ENCODE peak calls at places on chromosomes 12 and 14, in four cellular contexts. C, P, D and W are unnamed samples.

GRCh38 chr12:52316701-52317100 is 4.5 kb downstream of the KRT83 start:
- DNase-seq in D (no peak), C (peak), P (no peak), W (no peak)

GRCh38 chr14:91177073-91177796 is 63.4 kb downstream of the DGLUCY start:
- DNase-seq in D (no peak), C (no peak), P (peak), W (peak)

GRCh38 chr12:50734409-50735263 is 29.3 kb upstream of the ATF1 start:
- DNase-seq in C (no peak), P (no peak), D (peak), W (peak)

GRCh38 chr12:66189476-66189823 is 436 bp downstream of the IRAK3 start:
- DNase-seq in D (no peak), C (peak), P (no peak), W (no peak)

GRCh38 chr12:161823-162222 is 52.1 kb downstream of the SLC6A12 start:
- DNase-seq in P (no peak), C (no peak), D (no peak), W (no peak)

GRCh38 chr12:108630481-108631207 is 3.0 kb downstream of the SELPLG start:
- DNase-seq in P (no peak), C (no peak), D (no peak), W (no peak)

GRCh38 chr12:104746689-104747088 is 211.4 kb downstream of the SLC41A2 start:
- DNase-seq in D (no peak), P (no peak), C (no peak), W (no peak)

GRCh38 chr14:61456720-61457119 is 135.3 kb downstream of the PRKCH start:
- DNase-seq in C (peak), P (peak), D (peak), W (peak)

GRCh38 chr12:77925536-77926108 is 94.9 kb downstream of the NAV3 start:
- DNase-seq in P (peak), D (no peak), C (peak), W (peak)

GRCh38 chr14:103232338-103232808 is 101.7 kb upstream of the EIF5 start:
- DNase-seq in P (no peak), D (no peak), C (peak), W (no peak)

GRCh38 chr12:18690653-18691052 is 47.2 kb downstream of the PLCZ1 start:
- DNase-seq in D (no peak), C (no peak), P (no peak), W (no peak)

GRCh38 chr12:63149884-63150254 is 1.1 kb downstream of the AVPR1A start:
- DNase-seq in D (no peak), C (no peak), P (no peak), W (no peak)

GRCh38 chr12:33180921-33181320 is 258.7 kb downstream of the SYT10 start:
- DNase-seq in C (no peak), P (no peak), D (peak), W (no peak)

GRCh38 chr14:68124885-68125731 is 305.5 kb downstream of the RAD51B start:
- DNase-seq in D (no peak), C (no peak), P (no peak), W (no peak)

GRCh38 chr12:49944046-49944445 is 6.5 kb upstream of the AQP2 start:
- DNase-seq in D (no peak), C (no peak), P (no peak), W (no peak)

GRCh38 chr12:122368361-122369073 is 54.0 kb downstream of the CLIP1 start:
- DNase-seq in P (no peak), D (no peak), C (no peak), W (no peak)

GRCh38 chr12:92257261-92257660 is 111.6 kb upstream of the BTG1 start:
- DNase-seq in C (no peak), D (no peak), P (no peak), W (no peak)

GRCh38 chr14:68748260-68748659 is 44.6 kb downstream of the ZFP36L1 start:
- DNase-seq in P (no peak), C (no peak), D (no peak), W (no peak)

GRCh38 chr14:100890451-100890850 is 13.1 kb downstream of the RTL1 start:
- DNase-seq in C (peak), P (no peak), D (no peak), W (no peak)

GRCh38 chr12:65838330-65838976 is 14.2 kb downstream of the HMGA2 start:
- DNase-seq in D (no peak), C (no peak), P (no peak), W (no peak)